ENCODE peak calls at places on chromosomes 6 and 20, in five cellular contexts. A is right cardiac atrium; Z is foreskin keratinocyte; G is aorta; K is CD4-positive, alpha-beta memory T cell. R is an unnamed sample.

GRCh38 chr6:170224694-170225660 is 65.9 kb downstream of the DLL1 start:
- DNase-seq in K (no peak), A (peak), G (no peak), Z (peak), R (peak)

GRCh38 chr20:13771853-13772453 is 12.8 kb downstream of the ESF1 start:
- DNase-seq in G (no peak), Z (no peak), K (peak), A (no peak), R (no peak)

GRCh38 chr6:42756713-42757112 is 10.8 kb upstream of the TBCC start:
- DNase-seq in K (no peak), Z (no peak), A (no peak), G (no peak), R (no peak)

GRCh38 chr6:106254636-106255035 is 70.9 kb downstream of the ATG5 start:
- DNase-seq in Z (peak), A (no peak), G (no peak), K (no peak), R (no peak)

GRCh38 chr6:127796713-127797112 is 104.1 kb downstream of the THEMIS start:
- DNase-seq in Z (no peak), A (no peak), G (no peak), K (no peak), R (no peak)

GRCh38 chr6:168221000-168221399 is 98.6 kb downstream of the DACT2 start:
- DNase-seq in G (no peak), K (no peak), A (no peak), Z (no peak), R (peak)

GRCh38 chr20:50689864-50690263 is 1.5 kb downstream of the RIPOR3 start:
- DNase-seq in G (no peak), Z (no peak), A (no peak), K (no peak), R (no peak)

GRCh38 chr6:29770286-29770685 is 47.1 kb downstream of the HLA-F start:
- DNase-seq in K (no peak), Z (no peak), G (no peak), A (no peak), R (no peak)

GRCh38 chr6:37170273-37171140 is 555 bp downstream of the PIM1 start:
- DNase-seq in A (peak), K (no peak), G (peak), Z (peak), R (no peak)

GRCh38 chr6:170025341-170026271 is 265.3 kb downstream of the DLL1 start:
- DNase-seq in A (no peak), Z (peak), G (peak), K (no peak), R (no peak)

GRCh38 chr20:59207742-59208357 is 44.2 kb downstream of the ZNF831 start:
- DNase-seq in K (peak), G (peak), A (peak), Z (no peak), R (no peak)

GRCh38 chr6:110620065-110620464 is 143.7 kb upstream of the SLC22A16 start:
- DNase-seq in A (no peak), K (no peak), Z (no peak), G (no peak), R (no peak)

GRCh38 chr6:66096679-66097078 is 389.7 kb upstream of the EYS start:
- DNase-seq in K (no peak), A (peak), G (no peak), Z (no peak), R (no peak)

GRCh38 chr6:123127807-123128206 is 131.8 kb downstream of the CLVS2 start:
- DNase-seq in K (no peak), A (no peak), G (no peak), Z (no peak), R (no peak)

GRCh38 chr6:163780993-163781392 is 366.5 kb downstream of the QKI start:
- DNase-seq in K (no peak), Z (no peak), A (peak), G (no peak), R (no peak)

GRCh38 chr20:884983-885952 is 30.9 kb downstream of the ANGPT4 start:
- DNase-seq in K (no peak), G (peak), Z (peak), A (peak), R (peak)

GRCh38 chr20:17859616-17860232 is 108.9 kb downstream of the SNX5 start:
- DNase-seq in A (no peak), K (no peak), Z (no peak), G (peak), R (no peak)

GRCh38 chr20:18943542-18943941 is 130.0 kb downstream of the SCP2D1 start:
- DNase-seq in G (peak), A (peak), Z (peak), K (no peak), R (no peak)

GRCh38 chr20:45857836-45858250 is 429 bp downstream of the ZSWIM3 start:
- DNase-seq in Z (no peak), G (no peak), K (no peak), A (no peak), R (no peak)

DNA sequence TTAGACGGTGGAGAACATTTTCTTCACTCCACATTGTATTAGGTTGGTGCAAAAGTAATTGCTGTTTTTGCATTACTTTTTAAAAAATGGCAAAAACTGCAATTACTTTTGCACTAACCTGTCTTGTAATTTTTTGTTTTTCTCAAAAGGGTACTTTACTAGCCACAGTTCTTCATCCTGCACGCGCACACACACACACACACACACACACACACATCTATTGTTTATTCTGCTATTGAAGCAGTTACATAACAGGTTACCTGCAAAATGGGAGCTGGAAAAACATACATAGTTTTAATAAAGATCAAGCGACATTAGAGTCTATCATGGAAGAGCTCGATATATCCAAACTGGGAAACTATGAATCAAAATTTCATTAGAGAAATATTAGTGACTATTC is 235.2 kb downstream of the SIM1 start:
- DNase-seq in K (no peak), G (no peak), Z (no peak), A (no peak), R (no peak)
- H3K27ac ChIP-seq in K (no peak), G (no peak), Z (no peak), A (no peak), R (peak)

GRCh38 chr6:13241364-13241763 is 87.0 kb downstream of the TBC1D7 start:
- DNase-seq in A (no peak), K (no peak), Z (no peak), G (no peak), R (no peak)

GRCh38 chr6:13238017-13238416 is 90.3 kb downstream of the TBC1D7 start:
- DNase-seq in G (no peak), K (no peak), A (no peak), Z (no peak), R (no peak)

GRCh38 chr6:13239530-13240455 is 88.5 kb downstream of the TBC1D7 start:
- DNase-seq in G (no peak), A (no peak), K (no peak), Z (no peak), R (no peak)

GRCh38 chr6:13237318-13237717 is 91.0 kb downstream of the TBC1D7 start:
- DNase-seq in G (no peak), A (no peak), K (no peak), Z (no peak), R (no peak)

GRCh38 chr6:13238640-13239216 is 89.6 kb downstream of the TBC1D7 start:
- DNase-seq in Z (no peak), A (no peak), G (no peak), K (no peak), R (no peak)
- H3K27ac ChIP-seq in Z (no peak), A (no peak), G (no peak), K (no peak), R (no peak)

DNA sequence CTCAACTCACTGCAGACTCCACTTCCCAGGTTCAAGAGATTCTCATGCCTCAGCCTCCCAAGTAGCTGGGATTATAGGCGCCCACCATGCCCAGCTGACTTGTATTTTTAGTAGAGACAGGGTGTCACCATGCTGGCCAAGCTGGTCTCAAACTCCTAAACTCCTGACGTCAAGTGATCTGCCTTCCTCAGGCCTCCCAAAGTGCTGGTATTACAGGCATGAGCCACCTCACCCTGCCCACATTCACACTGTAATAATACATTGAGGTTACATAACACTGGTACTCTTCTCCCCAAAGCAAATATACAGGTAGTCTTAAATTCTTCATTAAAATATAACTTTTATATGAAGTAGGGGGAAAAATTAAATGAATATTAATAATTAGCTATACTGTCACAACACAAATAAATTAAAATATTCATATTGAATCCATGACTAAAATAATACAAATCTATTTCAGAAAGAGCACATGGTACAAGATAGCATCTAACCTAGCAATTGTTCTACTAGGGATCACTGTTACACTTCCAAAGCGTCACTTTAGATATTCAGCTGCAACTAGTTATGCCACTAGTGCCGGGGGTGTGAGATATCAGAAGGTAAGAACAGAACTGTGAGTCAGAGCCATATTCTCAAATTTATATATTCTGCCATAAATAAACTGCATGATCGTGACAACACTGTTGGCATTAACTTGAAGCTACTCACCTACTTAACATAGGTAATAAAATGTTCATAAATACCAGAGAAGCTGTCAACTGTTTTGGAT is 169.1 kb upstream of the SHLD1 start:
- DNase-seq in G (no peak), K (no peak), Z (no peak), A (no peak), R (no peak)
- H3K27ac ChIP-seq in G (no peak), K (no peak), Z (no peak), A (no peak), R (no peak)

GRCh38 chr6:12420626-12421025 is 130.5 kb downstream of the EDN1 start:
- DNase-seq in Z (peak), A (no peak), K (no peak), G (no peak), R (peak)
- H3K27ac ChIP-seq in Z (peak), A (no peak), K (no peak), G (no peak), R (peak)

GRCh38 chr20:44596010-44596409 is 13.6 kb downstream of the PKIG start:
- DNase-seq in G (no peak), A (peak), K (no peak), Z (peak), R (no peak)

GRCh38 chr20:44592366-44592765 is 10.0 kb downstream of the PKIG start:
- DNase-seq in G (no peak), A (no peak), K (no peak), Z (no peak), R (no peak)

GRCh38 chr20:44594730-44595129 is 12.4 kb downstream of the PKIG start:
- DNase-seq in A (peak), G (peak), K (no peak), Z (peak), R (no peak)

GRCh38 chr20:44590980-44591778 is 8.8 kb downstream of the PKIG start:
- DNase-seq in A (no peak), G (no peak), Z (no peak), K (no peak), R (no peak)

DNA sequence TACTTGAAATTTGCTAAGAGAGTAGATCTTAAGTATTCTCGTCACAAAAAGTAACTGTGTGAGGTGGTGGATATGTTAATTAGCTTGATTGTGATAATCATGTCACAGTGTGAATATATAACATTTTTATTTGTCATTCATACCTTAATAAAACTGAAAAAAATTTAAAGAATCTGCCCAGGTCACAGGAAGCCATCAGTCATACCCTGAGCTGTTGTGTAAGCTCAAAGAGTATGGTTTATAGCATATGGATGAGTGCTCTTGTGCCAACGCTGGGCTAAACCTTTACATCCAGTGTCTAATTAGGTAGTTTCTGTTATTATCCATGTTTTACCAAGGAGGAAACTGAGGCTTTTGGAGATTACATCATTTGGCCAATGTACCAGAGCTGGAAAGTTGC is 11.3 kb downstream of the PKIG start:
- DNase-seq in Z (no peak), G (no peak), A (no peak), K (no peak), R (no peak)
- H3K27ac ChIP-seq in Z (no peak), G (peak), A (no peak), K (no peak), R (no peak)

DNA sequence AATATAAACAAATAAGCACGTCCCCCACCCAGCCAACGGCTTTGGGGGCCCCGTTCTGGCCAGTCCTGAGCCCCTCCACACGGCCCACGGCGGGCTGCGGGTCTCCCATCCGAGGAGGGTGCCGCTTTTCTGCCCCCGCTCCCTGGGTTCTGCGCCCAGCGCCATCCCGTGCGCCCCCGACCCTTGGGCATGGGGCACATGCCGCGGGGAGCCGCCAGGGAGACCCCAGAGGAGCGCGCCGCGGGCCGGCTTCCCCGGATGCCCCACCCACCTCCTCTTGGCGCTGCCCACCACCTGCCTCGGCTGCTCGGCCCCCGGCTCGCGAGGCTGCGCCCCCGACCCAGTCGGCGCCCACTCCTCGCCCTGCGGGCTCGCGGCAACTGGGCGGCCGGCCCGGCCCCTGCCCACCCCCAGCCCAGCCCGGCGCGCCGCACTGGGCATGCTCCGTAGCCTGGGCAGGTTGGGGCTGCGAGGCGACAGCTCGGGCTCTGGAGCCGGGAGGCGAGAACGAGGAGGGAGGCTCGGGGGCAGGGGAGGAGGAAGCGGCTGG is 580 bp upstream of the PLCB4 start:
- DNase-seq in G (peak), A (peak), K (no peak), Z (no peak), R (no peak)
- H3K27ac ChIP-seq in G (peak), A (peak), K (no peak), Z (no peak), R (peak)

GRCh38 chr20:62359491-62360121 is 7.5 kb downstream of the LAMA5 start:
- DNase-seq in A (peak), K (no peak), G (peak), Z (no peak), R (no peak)
- H3K27ac ChIP-seq in A (peak), K (no peak), G (no peak), Z (no peak), R (peak)

GRCh38 chr6:147345902-147346301 is 141.7 kb downstream of the STXBP5 start:
- DNase-seq in K (no peak), G (no peak), A (no peak), Z (no peak), R (no peak)

GRCh38 chr6:147347179-147347881 is 143.1 kb downstream of the STXBP5 start:
- DNase-seq in G (no peak), Z (no peak), A (no peak), K (no peak), R (no peak)

DNA sequence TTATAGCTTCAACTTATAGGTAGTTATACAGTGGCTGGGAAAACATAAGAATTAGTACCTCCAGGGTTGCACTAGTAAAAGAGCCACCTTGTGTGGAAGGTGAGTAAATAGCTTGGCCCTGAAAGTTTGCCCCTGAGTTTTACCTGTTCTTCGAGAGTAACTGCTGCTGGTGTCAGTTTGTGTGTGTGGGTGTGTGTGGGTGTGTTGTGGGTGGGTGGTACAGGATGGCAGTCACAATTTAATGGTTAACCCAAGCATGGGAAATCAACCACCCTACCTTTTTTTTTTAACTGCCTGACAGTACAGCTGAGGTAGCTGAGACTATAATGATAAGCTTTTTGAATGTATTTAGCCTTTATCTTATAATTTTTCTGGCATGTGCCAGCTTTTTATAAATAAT is 137.3 kb downstream of the STXBP5 start:
- DNase-seq in G (no peak), A (no peak), Z (no peak), K (no peak), R (no peak)
- H3K27ac ChIP-seq in G (no peak), A (no peak), Z (no peak), K (no peak), R (no peak)